ENCODE peak calls at places on chromosomes 6 and 20, in seven cellular contexts. D is upper lobe of left lung, H is prostate gland, T is H1, R is stomach, B is transverse colon, K is breast epithelium. I is an unnamed sample.

GRCh38 chr20:37516697-37517370 is 4.2 kb upstream of the NNAT start:
- DNase-seq in D (peak), H (no peak), T (no peak), R (peak), B (peak), K (no peak), I (no peak)

GRCh38 chr6:44034391-44034861 is 92.8 kb downstream of the MRPL14 start:
- DNase-seq in D (no peak), H (no peak), T (no peak), R (no peak), B (no peak), K (no peak), I (peak)

GRCh38 chr6:26436018-26436417 is 4.3 kb upstream of the BTN3A3 start:
- DNase-seq in D (no peak), H (no peak), T (no peak), R (no peak), B (no peak), K (no peak), I (no peak)

GRCh38 chr6:118370722-118371121 is 177.4 kb upstream of the PLN start:
- DNase-seq in D (no peak), H (no peak), T (no peak), R (no peak), B (no peak), K (no peak), I (no peak)

GRCh38 chr6:78589426-78589825 is 277.9 kb upstream of the IRAK1BP1 start:
- DNase-seq in D (no peak), H (no peak), T (no peak), R (no peak), B (no peak), K (no peak), I (no peak)

GRCh38 chr20:33919653-33920052 is 74.1 kb upstream of the RALY start:
- DNase-seq in D (peak), H (no peak), T (no peak), R (no peak), B (no peak), K (no peak), I (no peak)

GRCh38 chr20:32972181-32973076 is 31.8 kb downstream of the SUN5 start:
- DNase-seq in D (no peak), H (no peak), T (peak), R (no peak), B (peak), K (no peak), I (peak)

GRCh38 chr6:5132741-5133140 is 47.6 kb downstream of the PPP1R3G start:
- DNase-seq in D (peak), H (no peak), T (no peak), R (peak), B (peak), K (peak), I (peak)

DNA sequence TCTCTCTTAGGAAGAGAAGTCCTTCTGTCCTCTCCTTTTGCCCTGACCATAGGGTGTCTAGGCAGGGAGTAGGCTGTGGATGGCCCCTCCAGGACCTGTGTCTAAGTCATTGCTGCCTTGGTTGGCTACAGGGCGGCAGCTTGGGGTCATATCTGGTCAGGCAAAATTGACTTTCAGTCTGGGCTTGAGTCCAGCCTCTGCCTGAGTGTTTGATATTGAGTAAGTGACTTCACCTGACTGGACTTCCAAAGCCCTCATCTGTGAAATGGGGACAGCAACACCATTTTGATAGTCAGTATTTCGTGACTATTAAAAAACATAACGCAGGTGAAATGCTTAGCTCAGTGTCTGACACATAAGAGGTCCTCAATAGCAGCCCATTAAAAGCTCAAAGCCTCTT is 4.6 kb downstream of the TGM3 start:
- DNase-seq in D (peak), H (no peak), T (no peak), R (peak), B (no peak), K (no peak), I (no peak)
- TF ChIP-seq POLR2AphosphoS5 in D (no peak), H (no peak), T (no peak), R (no peak), B (no peak), K (no peak), I (no peak)

DNA sequence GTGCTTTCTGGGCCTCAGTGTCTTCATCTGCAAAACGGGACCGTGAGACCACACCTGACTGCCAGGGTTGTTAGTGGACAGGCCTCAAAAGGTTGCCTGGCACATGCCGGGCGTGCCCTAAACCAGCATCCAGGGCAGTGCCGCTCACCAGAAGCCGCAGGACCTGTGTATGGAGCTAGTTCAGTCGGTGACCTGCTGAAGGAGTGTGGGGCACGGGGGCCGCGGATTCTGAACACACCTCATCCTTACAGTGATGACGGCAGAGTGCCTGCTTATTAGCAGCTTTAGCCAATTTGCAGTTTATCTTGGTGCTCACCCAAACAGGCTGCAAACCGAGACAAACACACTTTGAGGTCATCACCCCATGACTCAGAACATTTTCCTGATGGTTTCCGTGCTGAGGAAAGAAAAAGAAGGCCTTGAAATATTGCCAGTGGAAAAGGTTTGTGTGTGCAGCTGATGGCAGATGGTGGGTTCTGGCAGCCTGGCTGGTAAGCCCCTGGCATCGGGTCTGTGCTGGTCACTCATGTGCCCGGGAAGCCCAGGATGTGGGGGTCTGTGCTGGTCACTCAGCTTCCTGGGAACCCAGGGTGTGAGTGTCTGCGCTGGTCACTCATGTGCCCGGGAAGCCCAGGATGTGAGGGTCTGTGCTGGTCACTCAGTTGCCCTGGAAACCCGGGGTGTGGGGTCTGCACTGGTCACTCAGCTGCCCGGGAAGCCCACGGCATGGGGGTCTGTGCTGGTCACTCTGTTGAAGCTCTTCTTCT is 153.8 kb downstream of the ERMARD start:
- DNase-seq in D (no peak), H (no peak), T (no peak), R (peak), B (no peak), K (no peak), I (no peak)
- TF ChIP-seq POLR2A in D (no peak), H (no peak), T (no peak), R (no peak), B (no peak), K (no peak), I (no peak)

GRCh38 chr6:73521351-73522254 is 771 bp upstream of the EEF1A1 start:
- DNase-seq in D (peak), H (no peak), T (peak), R (no peak), B (no peak), K (no peak), I (peak)
- TF ChIP-seq POLR2AphosphoS5 in D (peak), H (no peak), T (peak), R (no peak), B (peak), K (peak), I (no peak)

GRCh38 chr6:131655951-131656350 is 18.8 kb downstream of the ENPP3 start:
- DNase-seq in D (no peak), H (no peak), T (no peak), R (no peak), B (no peak), K (no peak), I (no peak)
- TF ChIP-seq POLR2A in D (no peak), H (no peak), T (no peak), R (no peak), B (no peak), K (no peak), I (no peak)

GRCh38 chr6:1497593-1498105 is 108.3 kb downstream of the FOXF2 start:
- DNase-seq in D (no peak), H (no peak), T (peak), R (no peak), B (peak), K (no peak), I (no peak)
- TF ChIP-seq POLR2AphosphoS5 in D (no peak), H (no peak), T (no peak), R (no peak), B (peak), K (no peak), I (no peak)

DNA sequence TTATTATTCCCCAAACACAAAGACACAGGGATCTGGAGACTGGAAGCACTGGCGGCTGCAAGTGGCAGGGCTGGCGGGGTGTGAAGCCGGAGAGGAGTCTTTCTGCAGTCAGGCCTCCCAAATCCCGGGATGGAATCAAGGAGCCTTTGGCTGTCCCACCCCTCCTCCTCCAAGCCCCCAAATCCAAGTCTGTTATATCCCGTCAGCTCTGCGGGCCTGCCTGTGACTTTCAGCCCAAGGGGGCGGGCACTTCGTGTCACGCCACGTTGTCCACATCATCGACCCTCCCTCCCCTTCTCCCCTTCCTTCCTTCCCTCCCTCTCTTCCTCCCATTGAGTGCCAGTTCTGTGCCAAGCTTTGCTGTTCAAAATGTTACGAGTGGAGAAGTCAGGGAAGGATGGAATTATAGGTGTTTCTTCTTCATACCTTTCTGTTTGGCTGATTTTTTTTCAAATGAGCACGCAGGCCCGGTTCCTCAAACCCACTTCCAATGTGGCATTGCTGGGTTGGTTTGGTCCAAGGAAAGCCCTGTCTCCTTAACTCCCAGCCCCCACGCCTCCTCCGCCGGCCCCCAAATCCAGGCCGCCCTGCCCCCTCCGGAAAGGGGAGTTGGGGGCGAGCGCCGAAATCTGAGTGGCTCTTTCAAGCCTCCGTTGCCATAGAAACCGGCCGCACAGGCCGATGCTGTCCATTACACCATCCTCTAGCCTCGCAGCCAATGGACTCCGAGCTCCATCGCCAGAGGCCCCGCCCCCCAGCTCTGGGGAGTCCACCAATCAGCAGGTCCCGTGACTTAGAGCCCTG is 12.7 kb downstream of the ZCCHC3 start:
- DNase-seq in D (peak), H (peak), T (peak), R (peak), B (peak), K (peak), I (peak)
- TF ChIP-seq POLR2A in D (no peak), H (no peak), T (peak), R (no peak), B (no peak), K (no peak), I (no peak)

GRCh38 chr20:48626938-48627736 is 200.7 kb downstream of the PREX1 start:
- DNase-seq in D (no peak), H (no peak), T (no peak), R (no peak), B (no peak), K (no peak), I (peak)

GRCh38 chr20:48625136-48625900 is 202.5 kb downstream of the PREX1 start:
- DNase-seq in D (no peak), H (no peak), T (no peak), R (no peak), B (no peak), K (no peak), I (peak)

GRCh38 chr20:48627737-48628128 is 200.1 kb downstream of the PREX1 start:
- DNase-seq in D (no peak), H (no peak), T (no peak), R (no peak), B (no peak), K (no peak), I (peak)

GRCh38 chr20:48624315-48625020 is 203.3 kb downstream of the PREX1 start:
- DNase-seq in D (no peak), H (no peak), T (no peak), R (no peak), B (no peak), K (no peak), I (peak)

DNA sequence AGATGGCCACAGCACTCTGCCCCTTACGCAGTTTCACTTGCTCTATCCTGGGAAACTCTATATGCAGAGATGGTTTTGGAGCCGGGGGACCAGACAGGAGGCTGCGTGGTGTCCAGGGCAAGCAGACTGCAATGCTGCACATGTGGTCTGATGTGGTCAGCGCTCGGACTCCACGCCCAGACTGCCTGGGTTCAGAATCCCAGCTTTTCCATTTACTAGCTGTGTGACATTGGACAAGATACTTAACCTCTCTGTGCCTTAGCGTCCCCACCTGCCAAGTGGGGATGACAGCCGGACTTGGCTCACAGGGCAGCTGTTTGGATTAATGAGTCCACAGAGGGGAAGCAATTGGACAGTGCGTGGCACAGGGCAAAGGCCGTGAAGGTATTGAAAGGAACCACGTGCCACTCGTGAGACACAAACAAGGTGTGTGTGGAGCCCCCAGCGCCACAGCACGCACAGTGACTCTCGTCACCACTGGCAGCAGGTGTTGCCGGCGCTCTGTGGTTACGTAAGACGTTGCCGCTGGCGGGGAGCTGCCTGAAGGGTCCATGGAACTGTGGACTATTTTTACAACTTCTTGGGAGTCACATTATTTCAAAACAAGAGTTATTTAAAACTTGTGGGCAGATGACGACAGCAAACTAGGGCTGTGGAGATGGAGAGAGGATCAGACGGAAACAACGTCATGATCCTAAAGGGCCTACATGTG is 201.4 kb downstream of the PREX1 start:
- DNase-seq in D (no peak), H (no peak), T (no peak), R (no peak), B (no peak), K (no peak), I (peak)
- TF ChIP-seq POLR2AphosphoS5 in D (no peak), H (no peak), T (no peak), R (no peak), B (no peak), K (no peak), I (no peak)

GRCh38 chr20:63641792-63642517 is 11.3 kb downstream of the STMN3 start:
- DNase-seq in D (peak), H (peak), T (peak), R (peak), B (peak), K (peak), I (peak)
- TF ChIP-seq POLR2A in D (no peak), H (peak), T (no peak), R (no peak), B (no peak), K (no peak), I (no peak)

GRCh38 chr6:292506-293184 is 358 bp downstream of the DUSP22 start:
- DNase-seq in D (peak), H (peak), T (no peak), R (peak), B (peak), K (peak), I (peak)

GRCh38 chr6:291697-292505 is at the start of gene DUSP22:
- DNase-seq in D (peak), H (peak), T (peak), R (peak), B (peak), K (peak), I (peak)

GRCh38 chr6:294656-295565 is 2.6 kb downstream of the DUSP22 start:
- DNase-seq in D (no peak), H (no peak), T (peak), R (no peak), B (no peak), K (no peak), I (no peak)

GRCh38 chr6:291148-291696 is 1.1 kb upstream of the DUSP22 start:
- DNase-seq in D (no peak), H (no peak), T (peak), R (no peak), B (no peak), K (no peak), I (peak)

GRCh38 chr6:293185-294174 is 1.2 kb downstream of the DUSP22 start:
- DNase-seq in D (peak), H (no peak), T (peak), R (no peak), B (peak), K (no peak), I (peak)
- TF ChIP-seq POLR2AphosphoS5 in D (peak), H (no peak), T (no peak), R (no peak), B (peak), K (no peak), I (no peak)

GRCh38 chr20:43461894-43462293 is 4.2 kb downstream of the SRSF6 start:
- DNase-seq in D (no peak), H (no peak), T (no peak), R (no peak), B (no peak), K (no peak), I (no peak)
- TF ChIP-seq POLR2A in D (no peak), H (no peak), T (no peak), R (no peak), B (no peak), K (no peak), I (no peak)